ENCODE peak calls at places on chromosome 13, in six cellular contexts. H, Q, Z, V, O and K are unnamed samples.

GRCh38 chr13:59651479-59651878 is 512.2 kb downstream of the DIAPH3 start:
- DNase-seq in H (no peak), Q (no peak), Z (no peak), V (no peak), O (no peak), K (no peak)

GRCh38 chr13:35388456-35388855 is 88.0 kb downstream of the MAB21L1 start:
- DNase-seq in H (no peak), Q (no peak), Z (no peak), V (peak), O (no peak), K (no peak)

GRCh38 chr13:24511824-24512207 is 762 bp downstream of the PARP4 start:
- DNase-seq in H (no peak), Q (no peak), Z (peak), V (no peak), O (no peak), K (no peak)

GRCh38 chr13:31851201-31851600 is 111.9 kb downstream of the RXFP2 start:
- DNase-seq in H (no peak), Q (no peak), Z (no peak), V (no peak), O (no peak), K (no peak)

GRCh38 chr13:73467103-73467502 is 408.3 kb downstream of the KLF5 start:
- DNase-seq in H (no peak), Q (no peak), Z (no peak), V (peak), O (no peak), K (no peak)

GRCh38 chr13:74114202-74114601 is 20.0 kb downstream of the KLF12 start:
- DNase-seq in H (no peak), Q (no peak), Z (no peak), V (peak), O (no peak), K (no peak)

GRCh38 chr13:36163303-36163702 is 32.1 kb upstream of the DCLK1 start:
- DNase-seq in H (no peak), Q (no peak), Z (no peak), V (peak), O (no peak), K (no peak)

GRCh38 chr13:50236898-50237318 is 221.7 kb downstream of the KCNRG start:
- DNase-seq in H (no peak), Q (peak), Z (no peak), V (peak), O (no peak), K (no peak)

GRCh38 chr13:95784891-95785290 is 108.0 kb downstream of the DNAJC3 start:
- DNase-seq in H (no peak), Q (no peak), Z (no peak), V (peak), O (no peak), K (no peak)

GRCh38 chr13:33328691-33329090 is 43.1 kb upstream of the STARD13 start:
- DNase-seq in H (no peak), Q (no peak), Z (no peak), V (no peak), O (no peak), K (no peak)

GRCh38 chr13:29483211-29483610 is 112.3 kb downstream of the SLC7A1 start:
- DNase-seq in H (no peak), Q (no peak), Z (peak), V (no peak), O (no peak), K (no peak)

GRCh38 chr13:48975926-48976676 is 389 bp downstream of the FNDC3A start:
- DNase-seq in H (peak), Q (peak), Z (peak), V (peak), O (peak), K (peak)

GRCh38 chr13:30191491-30192100 is 115.8 kb downstream of the KATNAL1 start:
- DNase-seq in H (no peak), Q (no peak), Z (no peak), V (no peak), O (no peak), K (no peak)

GRCh38 chr13:76683168-76683567 is 203.0 kb downstream of the KCTD12 start:
- DNase-seq in H (no peak), Q (no peak), Z (no peak), V (no peak), O (no peak), K (no peak)

GRCh38 chr13:43916828-43917227 is 37.1 kb downstream of the LACC1 start:
- DNase-seq in H (no peak), Q (no peak), Z (no peak), V (no peak), O (no peak), K (no peak)